ENCODE peak calls at places on chromosome 9, in six cellular contexts. B is cardiac fibroblast; L is HT-29; A is mucosa of gallbladder; P is Caco-2; Z is stimulated activated CD4-positive, alpha-beta T cell treated with anti-CD3 and anti-CD28 coated beads, Interleukin-2, amount 100 ng/mL, for 24 hours. J is an unnamed sample.

GRCh38 chr9:26158631-26159150 is 480.4 kb upstream of the TUSC1 start:
- DNase-seq in A (no peak), B (no peak), L (no peak), P (no peak), Z (no peak), J (no peak)

GRCh38 chr9:107952773-107953172 is 463.2 kb upstream of the KLF4 start:
- DNase-seq in Z (no peak), B (no peak), P (no peak), A (no peak), L (no peak), J (no peak)

GRCh38 chr9:136551401-136552116 is 5.7 kb upstream of the NOTCH1 start:
- DNase-seq in Z (no peak), L (no peak), A (peak; percentile 65), B (peak; percentile 78), P (no peak), J (peak; percentile 84)

GRCh38 chr9:79611091-79611614 is 39.4 kb downstream of the TLE4 start:
- DNase-seq in P (no peak), Z (no peak), L (no peak), A (no peak), B (peak; percentile 28), J (peak; percentile 9)

GRCh38 chr9:96612105-96612965 is 7.3 kb downstream of the CDC14B start:
- DNase-seq in B (peak; percentile 81), L (peak; percentile 26), Z (no peak), A (peak; percentile 70), P (peak; percentile 66), J (no peak)

GRCh38 chr9:70054546-70054945 is 10.9 kb downstream of the MAMDC2 start:
- DNase-seq in A (no peak), Z (no peak), B (no peak), L (no peak), P (no peak), J (no peak)

GRCh38 chr9:123687246-123687721 is 242.6 kb downstream of the DENND1A start:
- DNase-seq in Z (no peak), B (no peak), P (no peak), L (peak; percentile 50), A (no peak), J (no peak)

GRCh38 chr9:38311382-38312270 is 80.9 kb upstream of the ALDH1B1 start:
- DNase-seq in A (no peak), L (no peak), Z (no peak), P (peak; percentile 48), B (peak; percentile 9), J (no peak)

GRCh38 chr9:130626249-130626982 is 38.0 kb upstream of the PRDM12 start:
- DNase-seq in A (no peak), Z (no peak), B (no peak), L (no peak), P (no peak), J (no peak)

J was measured in GM20000.